ENCODE peak calls at places on chromosome 7, in eight cellular contexts. One of them, this sample, is unnamed. For H3K36me3, the result is how much of the 10 kb centered on the place peaks cover.

GRCh38 chr7:155921804-155922506 is 109.7 kb upstream of the SHH start:
- DNase-seq in thyroid gland: peak
- DNase-seq in H1: peak
- DNase-seq in adrenal gland: no peak
- DNase-seq in body of pancreas: peak
- DNase-seq in stomach: peak
- DNase-seq in HCT116: peak
- DNase-seq in sigmoid colon: peak
- DNase-seq in this sample: no peak

GRCh38 chr7:147771344-147771743 is 819.2 kb upstream of the C7orf33 start:
- DNase-seq in thyroid gland: no peak
- DNase-seq in H1: no peak
- DNase-seq in adrenal gland: no peak
- DNase-seq in body of pancreas: no peak
- DNase-seq in stomach: no peak
- DNase-seq in HCT116: no peak
- DNase-seq in sigmoid colon: no peak
- DNase-seq in this sample: no peak

GRCh38 chr7:79199266-79199665 is 254.2 kb downstream of the MAGI2 start:
- DNase-seq in thyroid gland: no peak
- DNase-seq in H1: no peak
- DNase-seq in adrenal gland: no peak
- DNase-seq in body of pancreas: no peak
- DNase-seq in stomach: no peak
- DNase-seq in HCT116: no peak
- DNase-seq in sigmoid colon: no peak
- DNase-seq in this sample: no peak

GRCh38 chr7:124764847-124765400 is 668 bp downstream of the GPR37 start:
- DNase-seq in thyroid gland: no peak
- DNase-seq in H1: peak
- DNase-seq in adrenal gland: no peak
- DNase-seq in body of pancreas: peak
- DNase-seq in stomach: peak
- DNase-seq in HCT116: no peak
- DNase-seq in sigmoid colon: no peak
- DNase-seq in this sample: no peak

GRCh38 chr7:17680026-17680425 is 260.3 kb downstream of the SNX13 start:
- DNase-seq in thyroid gland: peak
- DNase-seq in H1: no peak
- DNase-seq in adrenal gland: peak
- DNase-seq in body of pancreas: no peak
- DNase-seq in stomach: no peak
- DNase-seq in HCT116: no peak
- DNase-seq in sigmoid colon: peak
- DNase-seq in this sample: peak

GRCh38 chr7:47484923-47485639 is 96.8 kb downstream of the TNS3 start:
- DNase-seq in thyroid gland: no peak
- DNase-seq in H1: no peak
- DNase-seq in adrenal gland: no peak
- DNase-seq in body of pancreas: no peak
- DNase-seq in stomach: no peak
- DNase-seq in HCT116: no peak
- DNase-seq in sigmoid colon: no peak
- DNase-seq in this sample: no peak

GRCh38 chr7:145978769-145979168 is 137.8 kb upstream of the CNTNAP2 start:
- DNase-seq in thyroid gland: no peak
- DNase-seq in H1: no peak
- DNase-seq in adrenal gland: no peak
- DNase-seq in body of pancreas: no peak
- DNase-seq in stomach: no peak
- DNase-seq in HCT116: no peak
- DNase-seq in sigmoid colon: no peak
- DNase-seq in this sample: no peak

GRCh38 chr7:126185959-126186580 is 1066.7 kb downstream of the GRM8 start:
- DNase-seq in thyroid gland: no peak
- DNase-seq in H1: peak
- DNase-seq in adrenal gland: no peak
- DNase-seq in body of pancreas: no peak
- DNase-seq in stomach: no peak
- DNase-seq in HCT116: no peak
- DNase-seq in sigmoid colon: no peak
- DNase-seq in this sample: no peak

GRCh38 chr7:43337811-43338210 is 225.4 kb downstream of the HECW1 start:
- DNase-seq in thyroid gland: no peak
- DNase-seq in H1: no peak
- DNase-seq in adrenal gland: no peak
- DNase-seq in body of pancreas: no peak
- DNase-seq in stomach: no peak
- DNase-seq in HCT116: no peak
- DNase-seq in sigmoid colon: no peak
- DNase-seq in this sample: no peak

DNA sequence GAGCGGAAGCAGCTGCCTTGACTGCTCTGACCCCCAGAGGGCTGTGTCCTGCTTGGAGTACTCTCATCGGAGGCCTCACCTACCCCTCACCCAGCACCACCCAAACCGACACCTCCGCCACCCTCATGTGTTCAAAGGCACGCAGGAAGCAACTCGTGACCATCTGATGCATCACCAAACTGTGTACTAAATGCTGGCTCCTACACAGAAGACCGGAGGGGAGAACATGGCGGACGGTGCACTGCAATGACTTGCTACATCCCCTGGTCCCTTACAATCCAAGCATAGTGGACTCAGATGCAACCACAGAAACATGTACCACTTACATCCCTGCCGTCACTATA is 3.4 kb downstream of the PDAP1 start:
- DNase-seq in thyroid gland: no peak
- DNase-seq in H1: no peak
- DNase-seq in adrenal gland: no peak
- DNase-seq in body of pancreas: no peak
- DNase-seq in stomach: no peak
- DNase-seq in HCT116: no peak
- DNase-seq in sigmoid colon: no peak
- DNase-seq in this sample: no peak
- H3K36me3 ChIP-seq in thyroid gland: under half
- H3K36me3 ChIP-seq in H1: under half
- H3K36me3 ChIP-seq in adrenal gland: under half
- H3K36me3 ChIP-seq in body of pancreas: under half
- H3K36me3 ChIP-seq in stomach: half or more
- H3K36me3 ChIP-seq in HCT116: under half
- H3K36me3 ChIP-seq in sigmoid colon: under half
- H3K36me3 ChIP-seq in this sample: under half

GRCh38 chr7:95407751-95408150 is 11.6 kb upstream of the PON3 start:
- DNase-seq in thyroid gland: no peak
- DNase-seq in H1: no peak
- DNase-seq in adrenal gland: no peak
- DNase-seq in body of pancreas: no peak
- DNase-seq in stomach: no peak
- DNase-seq in HCT116: no peak
- DNase-seq in sigmoid colon: no peak
- DNase-seq in this sample: no peak

GRCh38 chr7:95405800-95406199 is 9.6 kb upstream of the PON3 start:
- DNase-seq in thyroid gland: no peak
- DNase-seq in H1: no peak
- DNase-seq in adrenal gland: no peak
- DNase-seq in body of pancreas: no peak
- DNase-seq in stomach: no peak
- DNase-seq in HCT116: no peak
- DNase-seq in sigmoid colon: no peak
- DNase-seq in this sample: no peak

GRCh38 chr7:95412075-95412474 is 15.9 kb upstream of the PON3 start:
- DNase-seq in thyroid gland: no peak
- DNase-seq in H1: no peak
- DNase-seq in adrenal gland: no peak
- DNase-seq in body of pancreas: no peak
- DNase-seq in stomach: no peak
- DNase-seq in HCT116: no peak
- DNase-seq in sigmoid colon: no peak
- DNase-seq in this sample: no peak

GRCh38 chr7:95411666-95412065 is 15.5 kb upstream of the PON3 start:
- DNase-seq in thyroid gland: no peak
- DNase-seq in H1: no peak
- DNase-seq in adrenal gland: no peak
- DNase-seq in body of pancreas: no peak
- DNase-seq in stomach: no peak
- DNase-seq in HCT116: no peak
- DNase-seq in sigmoid colon: no peak
- DNase-seq in this sample: no peak

GRCh38 chr7:95411036-95411435 is 14.9 kb upstream of the PON3 start:
- DNase-seq in thyroid gland: no peak
- DNase-seq in H1: no peak
- DNase-seq in adrenal gland: no peak
- DNase-seq in body of pancreas: no peak
- DNase-seq in stomach: no peak
- DNase-seq in HCT116: no peak
- DNase-seq in sigmoid colon: no peak
- DNase-seq in this sample: no peak
- TF ChIP-seq POLR2A in thyroid gland: no peak
- TF ChIP-seq POLR2A in H1: no peak
- TF ChIP-seq POLR2A in adrenal gland: no peak
- TF ChIP-seq POLR2A in body of pancreas: no peak
- TF ChIP-seq POLR2A in stomach: no peak
- TF ChIP-seq POLR2A in HCT116: no peak
- TF ChIP-seq POLR2A in sigmoid colon: no peak
- TF ChIP-seq POLR2A in this sample: no peak

GRCh38 chr7:159036916-159037605 is 107.6 kb downstream of the VIPR2 start:
- DNase-seq in thyroid gland: no peak
- DNase-seq in H1: peak
- DNase-seq in adrenal gland: no peak
- DNase-seq in body of pancreas: no peak
- DNase-seq in stomach: no peak
- DNase-seq in HCT116: no peak
- DNase-seq in sigmoid colon: peak
- DNase-seq in this sample: peak
- H3K36me3 ChIP-seq in thyroid gland: under half
- H3K36me3 ChIP-seq in H1: under half
- H3K36me3 ChIP-seq in adrenal gland: under half
- H3K36me3 ChIP-seq in body of pancreas: under half
- H3K36me3 ChIP-seq in stomach: under half
- H3K36me3 ChIP-seq in HCT116: under half
- H3K36me3 ChIP-seq in sigmoid colon: under half
- H3K36me3 ChIP-seq in this sample: under half

GRCh38 chr7:149459201-149459539 is 1.7 kb downstream of the ZNF777 start:
- DNase-seq in thyroid gland: no peak
- DNase-seq in H1: no peak
- DNase-seq in adrenal gland: no peak
- DNase-seq in body of pancreas: no peak
- DNase-seq in stomach: no peak
- DNase-seq in HCT116: no peak
- DNase-seq in sigmoid colon: no peak
- DNase-seq in this sample: no peak

GRCh38 chr7:149462101-149462520 is 1.2 kb upstream of the ZNF777 start:
- DNase-seq in thyroid gland: no peak
- DNase-seq in H1: no peak
- DNase-seq in adrenal gland: no peak
- DNase-seq in body of pancreas: no peak
- DNase-seq in stomach: no peak
- DNase-seq in HCT116: no peak
- DNase-seq in sigmoid colon: no peak
- DNase-seq in this sample: no peak

GRCh38 chr7:149459540-149460433 is 1.1 kb downstream of the ZNF777 start:
- DNase-seq in thyroid gland: peak
- DNase-seq in H1: peak
- DNase-seq in adrenal gland: no peak
- DNase-seq in body of pancreas: no peak
- DNase-seq in stomach: no peak
- DNase-seq in HCT116: no peak
- DNase-seq in sigmoid colon: no peak
- DNase-seq in this sample: no peak

GRCh38 chr7:149458235-149458634 is 2.6 kb downstream of the ZNF777 start:
- DNase-seq in thyroid gland: no peak
- DNase-seq in H1: peak
- DNase-seq in adrenal gland: no peak
- DNase-seq in body of pancreas: no peak
- DNase-seq in stomach: no peak
- DNase-seq in HCT116: no peak
- DNase-seq in sigmoid colon: no peak
- DNase-seq in this sample: no peak

DNA sequence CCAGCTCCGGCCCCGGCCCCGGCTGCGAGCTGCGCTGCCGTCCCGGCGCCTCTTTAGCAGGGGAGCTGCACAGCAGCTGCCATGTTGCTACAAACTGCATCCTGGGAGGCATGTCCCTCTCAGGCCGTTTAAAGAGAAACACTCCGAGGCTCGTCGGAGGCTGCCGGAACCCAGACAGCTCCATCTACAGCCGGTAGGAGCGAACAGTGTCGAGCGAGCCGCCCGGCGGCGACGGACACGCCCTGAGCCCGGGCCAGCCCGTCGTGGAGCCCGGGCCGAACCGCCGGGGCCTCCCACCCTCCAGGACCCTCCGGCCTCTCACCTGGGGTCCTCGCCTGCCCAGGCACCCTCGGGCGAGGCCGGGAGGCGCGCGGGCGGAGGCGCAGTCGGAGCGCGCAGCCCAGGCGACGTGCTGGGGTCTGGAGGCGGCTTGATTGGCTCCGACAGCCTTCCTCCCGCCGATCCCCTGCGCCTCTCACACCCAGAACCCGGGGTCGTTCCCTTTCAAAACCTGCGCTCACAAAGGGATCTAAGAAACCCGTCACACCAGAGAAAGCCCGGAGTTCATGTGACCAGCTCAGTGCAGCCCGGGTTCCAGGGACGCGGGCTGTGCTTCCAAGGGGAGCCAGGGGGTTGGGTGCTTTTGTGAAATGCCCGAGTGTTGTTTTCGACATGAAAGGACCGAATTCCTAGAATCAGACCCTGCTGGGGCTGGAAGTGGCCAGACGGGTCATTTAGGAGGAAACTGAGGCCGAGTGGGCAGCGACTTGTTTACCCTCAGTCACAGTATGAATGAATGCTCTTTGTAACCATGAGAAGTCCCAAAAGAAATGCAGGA is at the start of gene ZNF777:
- DNase-seq in thyroid gland: peak
- DNase-seq in H1: peak
- DNase-seq in adrenal gland: peak
- DNase-seq in body of pancreas: peak
- DNase-seq in stomach: peak
- DNase-seq in HCT116: peak
- DNase-seq in sigmoid colon: peak
- DNase-seq in this sample: peak
- TF ChIP-seq POLR2A in thyroid gland: peak
- TF ChIP-seq POLR2A in H1: peak
- TF ChIP-seq POLR2A in adrenal gland: peak
- TF ChIP-seq POLR2A in body of pancreas: peak
- TF ChIP-seq POLR2A in stomach: no peak
- TF ChIP-seq POLR2A in HCT116: peak
- TF ChIP-seq POLR2A in sigmoid colon: no peak
- TF ChIP-seq POLR2A in this sample: no peak

This sample was measured in vagina.